ENCODE peak calls at places on chromosomes 16 and 17, in eight cellular contexts. F, Y, H, A, B, Z, J and V are unnamed samples.

GRCh38 chr17:48195910-48196309 is 88.3 kb downstream of the SNX11 start:
- DNase-seq in F (no peak), Y (no peak), H (no peak), A (no peak), B (no peak), Z (no peak), J (no peak), V (no peak)

GRCh38 chr17:9434502-9435113 is 141.0 kb downstream of the STX8 start:
- DNase-seq in F (no peak), Y (no peak), H (no peak), A (no peak), B (peak; percentile 33), Z (no peak), J (no peak), V (peak; percentile 62)

GRCh38 chr16:56438042-56438441 is 12.7 kb upstream of the AMFR start:
- DNase-seq in F (no peak), Y (no peak), H (no peak), A (no peak), B (no peak), Z (no peak), J (no peak), V (no peak)

GRCh38 chr17:80262775-80263244 is 2.2 kb downstream of the RNF213 start:
- DNase-seq in F (no peak), Y (no peak), H (no peak), A (no peak), B (no peak), Z (no peak), J (no peak), V (no peak)

GRCh38 chr16:75250809-75251279 is 580 bp downstream of the BCAR1 start:
- DNase-seq in F (no peak), Y (no peak), H (peak; percentile 91), A (peak; percentile 70), B (peak; percentile 80), Z (no peak), J (no peak), V (peak; percentile 74)

GRCh38 chr16:57815987-57816745 is 13.9 kb upstream of the KIFC3 start:
- DNase-seq in F (peak; percentile 92), Y (peak; percentile 90), H (peak; percentile 91), A (no peak), B (peak; percentile 89), Z (peak; percentile 76), J (peak; percentile 81), V (peak; percentile 83)

GRCh38 chr16:57469046-57469445 is 6.6 kb downstream of the POLR2C start:
- DNase-seq in F (no peak), Y (no peak), H (no peak), A (no peak), B (no peak), Z (no peak), J (no peak), V (no peak)

GRCh38 chr17:4534928-4535666 is 20.1 kb downstream of the MYBBP1A start:
- DNase-seq in F (no peak), Y (no peak), H (no peak), A (no peak), B (no peak), Z (no peak), J (no peak), V (no peak)

GRCh38 chr16:11550651-11551498 is 35.8 kb downstream of the LITAF start:
- DNase-seq in F (peak; percentile 27), Y (no peak), H (no peak), A (no peak), B (no peak), Z (no peak), J (peak; percentile 57), V (peak; percentile 36)

GRCh38 chr16:90084215-90084614 is 7.1 kb upstream of the PRDM7 start:
- DNase-seq in F (no peak), Y (no peak), H (no peak), A (no peak), B (no peak), Z (no peak), J (no peak), V (no peak)

GRCh38 chr16:90083139-90083538 is 6.0 kb upstream of the PRDM7 start:
- DNase-seq in F (no peak), Y (no peak), H (no peak), A (no peak), B (no peak), Z (no peak), J (no peak), V (no peak)

GRCh38 chr16:90078594-90078895 is 1.4 kb upstream of the PRDM7 start:
- DNase-seq in F (no peak), Y (no peak), H (no peak), A (no peak), B (no peak), Z (no peak), J (no peak), V (no peak)

GRCh38 chr16:90077757-90078593 is 844 bp upstream of the PRDM7 start:
- DNase-seq in F (peak; percentile 43), Y (no peak), H (peak; percentile 51), A (no peak), B (no peak), Z (no peak), J (peak; percentile 55), V (peak; percentile 49)

GRCh38 chr16:90081606-90081970 is 4.5 kb upstream of the PRDM7 start:
- DNase-seq in F (peak; percentile 16), Y (no peak), H (no peak), A (no peak), B (no peak), Z (no peak), J (no peak), V (no peak)
- TF ChIP-seq CTCF in F (no peak), Y (no peak), H (no peak), A (no peak), B (no peak), Z (no peak), J (no peak), V (no peak)

GRCh38 chr17:75779987-75780889 is 4.4 kb upstream of the UNK start:
- DNase-seq in F (no peak), Y (no peak), H (no peak), A (no peak), B (no peak), Z (no peak), J (no peak), V (no peak)
- H3K4me3 ChIP-seq in F (no peak overlapping the region), Y (no peak overlapping the region), H (no peak overlapping the region), A (peak overlapping the region; percentile 39), B (no peak overlapping the region), Z (peak overlapping the region; percentile 15), J (peak overlapping the region; percentile 1), V (no peak overlapping the region)

DNA sequence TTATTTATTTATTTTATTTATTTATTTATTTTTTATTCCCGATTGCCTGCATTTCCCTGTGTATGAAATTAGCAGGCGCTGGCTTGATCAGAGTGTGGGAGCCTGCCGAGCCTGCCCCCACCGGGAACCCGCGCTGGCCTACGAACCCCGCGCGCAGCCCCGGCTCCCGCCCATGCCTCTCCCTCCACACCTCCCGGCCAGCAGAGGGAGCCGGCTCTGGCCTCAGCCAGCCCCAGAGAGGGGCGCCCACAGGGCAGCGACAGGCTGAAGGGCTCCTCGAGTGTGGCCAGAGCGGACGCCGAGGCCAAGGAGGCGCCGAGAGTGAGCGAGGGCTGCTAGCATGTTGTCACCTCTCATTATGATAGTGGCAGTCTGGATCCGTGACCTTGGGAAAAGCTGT is 13.0 kb upstream of the RBL2 start:
- DNase-seq in F (no peak), Y (no peak), H (no peak), A (no peak), B (no peak), Z (no peak), J (no peak), V (no peak)
- TF ChIP-seq CTCF in F (no peak), Y (no peak), H (no peak), A (peak; percentile 16), B (no peak), Z (no peak), J (no peak), V (no peak)

GRCh38 chr16:17070882-17071592 is 399.7 kb downstream of the XYLT1 start:
- DNase-seq in F (no peak), Y (no peak), H (peak; percentile 22), A (no peak), B (peak; percentile 49), Z (no peak), J (peak; percentile 6), V (no peak)
- H3K4me3 ChIP-seq in F (no peak overlapping the region), Y (no peak overlapping the region), H (no peak overlapping the region), A (no peak overlapping the region), B (peak overlapping the region; percentile 15), Z (no peak overlapping the region), J (no peak overlapping the region), V (no peak overlapping the region)

GRCh38 chr16:81473969-81474959 is 29.7 kb downstream of the CMIP start:
- DNase-seq in F (no peak), Y (no peak), H (no peak), A (no peak), B (no peak), Z (no peak), J (no peak), V (no peak)

GRCh38 chr16:81473561-81473960 is 29.0 kb downstream of the CMIP start:
- DNase-seq in F (peak; percentile 66), Y (no peak), H (no peak), A (no peak), B (no peak), Z (no peak), J (no peak), V (no peak)

GRCh38 chr16:81472391-81472790 is 27.8 kb downstream of the CMIP start:
- DNase-seq in F (no peak), Y (no peak), H (no peak), A (no peak), B (no peak), Z (no peak), J (no peak), V (no peak)

GRCh38 chr16:81471882-81472281 is 27.3 kb downstream of the CMIP start:
- DNase-seq in F (no peak), Y (no peak), H (no peak), A (no peak), B (no peak), Z (no peak), J (no peak), V (no peak)

DNA sequence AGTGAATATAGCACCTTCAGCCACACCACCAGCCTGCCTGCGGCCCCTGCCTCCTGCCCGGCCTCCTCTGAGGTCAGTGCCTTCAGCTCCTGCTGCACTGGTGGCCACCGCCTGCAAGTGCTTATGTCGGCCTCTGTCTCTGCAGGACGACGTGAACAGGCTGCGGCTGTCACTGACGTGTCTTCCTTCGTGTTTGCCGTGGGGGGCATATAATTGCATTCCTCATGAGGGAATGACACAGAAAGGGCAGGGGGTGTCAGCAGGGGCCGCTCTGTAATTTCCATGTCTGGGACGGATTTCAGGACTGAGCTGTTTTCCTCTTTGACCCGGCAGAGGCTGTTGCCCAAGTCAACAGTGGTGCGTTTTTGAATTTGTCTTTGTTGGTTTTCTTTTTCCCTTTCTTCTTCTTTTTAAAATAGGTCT is 28.5 kb downstream of the CMIP start:
- DNase-seq in F (no peak), Y (no peak), H (no peak), A (no peak), B (no peak), Z (no peak), J (no peak), V (no peak)
- TF ChIP-seq CTCF in F (no peak), Y (no peak), H (no peak), A (no peak), B (no peak), Z (no peak), J (no peak), V (no peak)